ENCODE peak calls at places on chromosomes 12 and 14, in six cellular contexts. R, T, S, P, H and M are unnamed samples.

GRCh38 chr14:91417134-91417982 is at the start of gene CCDC88C:
- DNase-seq in R (peak; percentile 73), T (peak; percentile 48), S (no peak), P (no peak), H (peak; percentile 58), M (peak; percentile 69)

GRCh38 chr12:79452906-79453305 is 237.9 kb downstream of the PAWR start:
- DNase-seq in R (no peak), T (no peak), S (no peak), P (no peak), H (no peak), M (no peak)

GRCh38 chr12:6699989-6700645 is 498 bp downstream of the PIANP start:
- DNase-seq in R (no peak), T (no peak), S (no peak), P (no peak), H (peak; percentile 41), M (peak; percentile 43)

GRCh38 chr12:19186722-19187661 is 57.5 kb downstream of the PLEKHA5 start:
- DNase-seq in R (no peak), T (no peak), S (no peak), P (peak; percentile 84), H (no peak), M (no peak)

GRCh38 chr14:99063620-99064225 is 208.3 kb downstream of the BCL11B start:
- DNase-seq in R (no peak), T (no peak), S (no peak), P (no peak), H (no peak), M (no peak)

GRCh38 chr12:94761559-94761958 is 111.2 kb upstream of the TMCC3 start:
- DNase-seq in R (no peak), T (no peak), S (peak; percentile 36), P (peak; percentile 85), H (no peak), M (no peak)

GRCh38 chr14:69755784-69756183 is 11.2 kb upstream of the SRSF5 start:
- DNase-seq in R (no peak), T (no peak), S (no peak), P (no peak), H (no peak), M (no peak)

GRCh38 chr12:15717940-15718567 is 71.1 kb downstream of the EPS8 start:
- DNase-seq in R (no peak), T (no peak), S (no peak), P (no peak), H (no peak), M (no peak)

GRCh38 chr14:103597623-103598372 is 31.2 kb upstream of the KLC1 start:
- DNase-seq in R (no peak), T (no peak), S (peak; percentile 78), P (peak; percentile 81), H (no peak), M (no peak)

GRCh38 chr12:54455760-54456469 is 17.5 kb downstream of the GTSF1 start:
- DNase-seq in R (no peak), T (no peak), S (no peak), P (no peak), H (no peak), M (no peak)

GRCh38 chr12:94841904-94842610 is 161.4 kb downstream of the NDUFA12 start:
- DNase-seq in R (no peak), T (no peak), S (no peak), P (no peak), H (no peak), M (no peak)

GRCh38 chr12:115511971-115512370 is 765.5 kb downstream of the MED13L start:
- DNase-seq in R (no peak), T (no peak), S (no peak), P (no peak), H (no peak), M (no peak)

GRCh38 chr12:76962099-76962498 is 83.3 kb upstream of the CSRP2 start:
- DNase-seq in R (no peak), T (no peak), S (no peak), P (no peak), H (no peak), M (no peak)

GRCh38 chr14:58131386-58131785 is 20.6 kb downstream of the ARMH4 start:
- DNase-seq in R (no peak), T (no peak), S (peak; percentile 21), P (peak; percentile 16), H (no peak), M (no peak)

GRCh38 chr14:23580152-23580926 is 1.7 kb upstream of the JPH4 start:
- DNase-seq in R (no peak), T (no peak), S (no peak), P (no peak), H (no peak), M (no peak)

GRCh38 chr12:62698701-62699101 is 232.1 kb downstream of the MON2 start:
- DNase-seq in R (no peak), T (no peak), S (no peak), P (peak; percentile 92), H (no peak), M (no peak)

GRCh38 chr12:685388-685787 is 22.1 kb upstream of the NINJ2 start:
- DNase-seq in R (no peak), T (peak; percentile 70), S (no peak), P (no peak), H (no peak), M (peak; percentile 18)

GRCh38 chr12:18805516-18806248 is 67.8 kb downstream of the CAPZA3 start:
- DNase-seq in R (no peak), T (no peak), S (no peak), P (no peak), H (no peak), M (no peak)

GRCh38 chr12:31772186-31772585 is 43.4 kb upstream of the AMN1 start:
- DNase-seq in R (no peak), T (no peak), S (no peak), P (peak; percentile 64), H (no peak), M (no peak)

GRCh38 chr12:10001141-10001778 is 2.3 kb upstream of the CLEC1B start:
- DNase-seq in R (no peak), T (no peak), S (no peak), P (no peak), H (no peak), M (no peak)

GRCh38 chr12:116977465-116978380 is 67.0 kb downstream of the FBXW8 start:
- DNase-seq in R (no peak), T (no peak), S (no peak), P (no peak), H (no peak), M (no peak)

DNA sequence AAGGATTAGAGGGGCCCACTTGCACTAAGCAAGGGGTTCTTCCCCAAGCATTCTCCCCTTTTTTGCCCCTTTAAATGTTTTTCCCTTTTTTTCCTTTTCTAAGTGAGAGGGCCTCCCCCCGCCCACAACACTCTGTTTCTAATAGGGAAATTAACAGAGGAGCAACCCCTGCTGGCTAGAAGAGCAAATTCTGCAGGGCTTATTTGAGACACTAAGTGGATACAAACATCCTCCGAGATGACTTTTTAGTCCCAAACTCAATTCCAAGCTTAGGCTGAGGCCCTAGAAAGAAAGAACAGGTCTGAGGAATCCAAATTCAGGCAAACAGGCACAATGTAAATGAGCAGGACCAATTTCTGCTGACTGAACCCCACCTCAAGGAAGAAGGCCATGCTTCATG is 138.9 kb downstream of the GPR65 start:
- DNase-seq in R (no peak), T (no peak), S (no peak), P (no peak), H (no peak), M (no peak)
- TF ChIP-seq CTCF in R (no peak), T (no peak), S (no peak), P (no peak), H (no peak), M (no peak)

DNA sequence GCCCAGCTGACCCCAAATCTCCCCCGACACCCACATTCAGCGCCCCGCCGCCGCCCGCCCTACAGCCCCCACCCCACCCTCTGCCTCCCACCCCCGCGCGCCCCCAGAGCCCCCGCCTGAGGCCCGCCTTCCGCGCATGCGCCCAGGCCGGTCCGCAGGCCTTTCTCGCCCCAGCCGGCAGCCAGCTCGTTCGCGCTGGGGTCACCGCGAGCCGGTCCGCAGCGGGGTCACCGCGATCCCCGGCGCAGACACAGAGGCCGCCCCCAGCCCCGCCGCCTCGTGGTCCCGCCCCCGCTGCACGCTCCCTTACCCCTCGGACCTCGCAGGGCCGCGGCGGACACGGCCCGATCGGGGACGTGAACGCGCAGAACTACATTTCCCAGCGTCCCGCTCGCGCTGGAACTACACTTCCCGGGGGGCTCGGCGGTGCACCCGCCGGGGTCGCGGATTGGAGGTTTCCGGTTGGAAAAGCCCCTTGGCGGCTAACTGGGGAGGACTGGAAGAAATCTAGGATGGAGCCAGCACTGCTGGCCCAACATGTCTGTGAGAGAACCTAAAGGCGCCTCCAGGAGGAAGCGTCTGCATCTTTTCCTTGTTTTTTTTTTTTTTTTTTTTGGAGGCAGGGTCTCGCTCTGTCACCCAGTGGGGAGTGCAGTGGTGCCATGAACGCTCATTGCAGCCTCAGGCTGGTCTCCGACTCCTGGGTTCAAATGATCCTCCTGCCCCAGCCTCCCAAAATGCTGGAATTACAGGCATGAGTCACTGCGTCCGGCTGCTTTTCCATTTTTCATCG is at the start of gene ZNF605:
- DNase-seq in R (peak; percentile 91), T (peak; percentile 70), S (peak; percentile 58), P (peak; percentile 89), H (peak; percentile 78), M (peak; percentile 83)
- TF ChIP-seq CTCF in R (no peak), T (no peak), S (no peak), P (no peak), H (no peak), M (no peak)

GRCh38 chr12:108131035-108131434 is 1.9 kb downstream of the WSCD2 start:
- DNase-seq in R (no peak), T (no peak), S (no peak), P (no peak), H (no peak), M (no peak)

GRCh38 chr12:108127654-108128053 is 1.4 kb upstream of the WSCD2 start:
- DNase-seq in R (no peak), T (no peak), S (no peak), P (no peak), H (no peak), M (no peak)

GRCh38 chr12:108128221-108129016 is 669 bp upstream of the WSCD2 start:
- DNase-seq in R (no peak), T (no peak), S (no peak), P (no peak), H (no peak), M (no peak)

GRCh38 chr12:108126990-108127468 is 2.1 kb upstream of the WSCD2 start:
- DNase-seq in R (no peak), T (no peak), S (no peak), P (no peak), H (no peak), M (no peak)

GRCh38 chr12:108129017-108129812 is at the start of gene WSCD2:
- DNase-seq in R (peak; percentile 34), T (no peak), S (no peak), P (no peak), H (peak; percentile 71), M (peak; percentile 74)
- TF ChIP-seq CTCF in R (peak; percentile 11), T (no peak), S (no peak), P (peak; percentile 7), H (peak; percentile 61), M (no peak)

GRCh38 chr12:69783365-69783764 is 41.7 kb upstream of the MYRFL start:
- DNase-seq in R (no peak), T (no peak), S (no peak), P (no peak), H (no peak), M (no peak)

DNA sequence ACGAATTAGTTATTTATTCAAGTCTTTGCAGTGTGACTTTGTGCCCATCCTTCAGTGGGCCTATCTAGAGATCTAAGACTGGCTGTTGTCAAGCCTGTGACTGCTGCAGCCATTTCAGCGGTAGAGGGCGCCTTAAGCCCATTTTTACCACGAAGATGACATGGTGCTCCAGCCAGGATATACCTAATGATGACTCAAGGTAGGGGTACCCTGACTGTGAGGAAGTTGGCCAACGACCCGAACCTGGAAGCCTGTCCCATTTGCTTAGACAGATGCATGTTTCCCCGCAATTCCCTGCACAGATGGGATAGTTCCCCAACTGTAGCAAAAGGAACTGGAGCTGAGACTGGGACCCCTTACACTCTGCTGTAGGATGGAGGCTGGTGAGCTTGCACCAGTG is 41.3 kb downstream of the RAB3IP start:
- DNase-seq in R (no peak), T (no peak), S (no peak), P (peak; percentile 34), H (no peak), M (peak; percentile 60)
- TF ChIP-seq CTCF in R (no peak), T (no peak), S (peak; percentile 33), P (peak; percentile 60), H (peak; percentile 27), M (no peak)